ENCODE peak calls at places on chromosome 13, in seven cellular contexts. N is right cardiac atrium, W is Karpas-422, H is tibial artery, U is sigmoid colon, R is thyroid gland, A is neural progenitor cell. P is an unnamed sample. For H3K4me1, the result is how much of the 10 kb centered on the place peaks cover.

GRCh38 chr13:94620286-94620896 is 18.7 kb downstream of the GPR180 start:
- DNase-seq in U (no peak), N (no peak), H (no peak), W (peak), A (peak), R (peak), P (no peak)

GRCh38 chr13:78593652-78594494 is 9.5 kb downstream of the POU4F1 start:
- DNase-seq in A (peak), H (no peak), N (no peak), U (no peak), R (no peak), W (no peak), P (no peak)

GRCh38 chr13:52884429-52884828 is 36.0 kb upstream of the PCDH8 start:
- DNase-seq in N (no peak), H (no peak), W (no peak), A (no peak), U (no peak), R (no peak), P (no peak)

GRCh38 chr13:38875186-38875875 is 115.3 kb downstream of the STOML3 start:
- DNase-seq in W (no peak), A (no peak), R (no peak), H (no peak), N (no peak), U (no peak), P (no peak)

GRCh38 chr13:49499889-49500660 is 4.3 kb downstream of the PHF11 start:
- DNase-seq in U (no peak), W (no peak), A (no peak), H (no peak), N (no peak), R (no peak), P (no peak)

GRCh38 chr13:34340534-34340933 is 522.6 kb downstream of the RFC3 start:
- DNase-seq in H (peak), U (no peak), W (no peak), R (no peak), N (no peak), A (no peak), P (no peak)

GRCh38 chr13:41614671-41615519 is 157.5 kb downstream of the RGCC start:
- DNase-seq in U (no peak), A (no peak), R (no peak), H (no peak), W (no peak), N (no peak), P (no peak)

GRCh38 chr13:60410299-60410698 is 13.3 kb downstream of the TDRD3 start:
- DNase-seq in U (no peak), A (no peak), N (no peak), H (no peak), R (no peak), W (no peak), P (no peak)

GRCh38 chr13:22017226-22017625 is 346.4 kb downstream of the FGF9 start:
- DNase-seq in A (no peak), N (no peak), H (no peak), R (no peak), W (no peak), U (no peak), P (no peak)

GRCh38 chr13:94413545-94413944 is 65.9 kb downstream of the DCT start:
- DNase-seq in R (no peak), N (no peak), U (no peak), W (no peak), A (no peak), H (no peak), P (no peak)

GRCh38 chr13:71865858-71866172 is 1.2 kb downstream of the DACH1 start:
- DNase-seq in R (no peak), W (no peak), A (peak), H (no peak), N (no peak), U (peak), P (no peak)

GRCh38 chr13:52393572-52394357 is 12.2 kb downstream of the THSD1 start:
- DNase-seq in R (no peak), H (no peak), W (no peak), U (no peak), A (no peak), N (no peak), P (no peak)

GRCh38 chr13:25153736-25154135 is 18.4 kb downstream of the AMER2 start:
- DNase-seq in R (no peak), N (no peak), H (no peak), U (no peak), A (peak), W (no peak), P (no peak)

GRCh38 chr13:36029171-36029570 is 102.0 kb downstream of the DCLK1 start:
- DNase-seq in W (no peak), H (no peak), A (no peak), N (no peak), R (no peak), U (no peak), P (no peak)

GRCh38 chr13:46899801-46900200 is 2.9 kb upstream of the HTR2A start:
- DNase-seq in R (no peak), N (peak), U (no peak), A (no peak), W (no peak), H (no peak), P (no peak)

GRCh38 chr13:41597348-41598041 is 140.1 kb downstream of the RGCC start:
- DNase-seq in U (no peak), H (no peak), N (no peak), W (no peak), R (no peak), A (no peak), P (no peak)

GRCh38 chr13:40376867-40377266 is 289.6 kb downstream of the FOXO1 start:
- DNase-seq in U (no peak), W (no peak), N (no peak), A (no peak), H (no peak), R (no peak), P (no peak)

GRCh38 chr13:113946409-113947181 is 27.3 kb downstream of the C13orf46 start:
- DNase-seq in U (peak), N (peak), R (no peak), H (no peak), A (no peak), W (no peak), P (no peak)

GRCh38 chr13:42474954-42475353 is 99.0 kb upstream of the TNFSF11 start:
- DNase-seq in N (no peak), W (no peak), A (no peak), H (no peak), U (no peak), R (no peak), P (no peak)

GRCh38 chr13:76644906-76645305 is 241.3 kb downstream of the KCTD12 start:
- DNase-seq in A (no peak), H (no peak), U (peak), W (no peak), R (no peak), N (no peak), P (no peak)

GRCh38 chr13:20477394-20477793 is 48.3 kb downstream of the CRYL1 start:
- DNase-seq in N (no peak), A (no peak), U (no peak), W (no peak), H (no peak), R (no peak), P (no peak)

GRCh38 chr13:98020271-98020670 is 66.8 kb downstream of the IPO5 start:
- DNase-seq in H (no peak), R (no peak), W (no peak), U (no peak), A (no peak), N (no peak), P (no peak)

GRCh38 chr13:67803118-67803517 is 573.0 kb upstream of the PCDH9 start:
- DNase-seq in W (no peak), R (no peak), H (no peak), U (no peak), N (no peak), A (no peak), P (no peak)

GRCh38 chr13:93227280-93227905 is 786 bp downstream of the GPC6 start:
- DNase-seq in R (no peak), U (peak), N (peak), H (no peak), A (peak), W (no peak), P (no peak)

GRCh38 chr13:74288361-74288911 is 154.2 kb upstream of the KLF12 start:
- DNase-seq in U (peak), R (peak), N (peak), W (peak), H (no peak), A (peak), P (no peak)

GRCh38 chr13:41231786-41232185 is 31.6 kb downstream of the MTRF1 start:
- DNase-seq in U (no peak), W (no peak), A (no peak), N (peak), H (no peak), R (peak), P (peak)

GRCh38 chr13:53158201-53158600 is 129.6 kb downstream of the OLFM4 start:
- DNase-seq in A (no peak), R (no peak), U (no peak), W (peak), H (no peak), N (no peak), P (no peak)

GRCh38 chr13:72109863-72110262 is 242.9 kb upstream of the DACH1 start:
- DNase-seq in R (no peak), U (no peak), W (no peak), H (no peak), N (no peak), A (no peak), P (no peak)

GRCh38 chr13:49308104-49308875 is 60.6 kb downstream of the CDADC1 start:
- DNase-seq in A (no peak), U (peak), W (no peak), N (peak), R (peak), H (peak), P (peak)

GRCh38 chr13:72453161-72453560 is 274.3 kb downstream of the MZT1 start:
- DNase-seq in W (no peak), A (no peak), R (no peak), H (no peak), U (no peak), N (no peak), P (no peak)

GRCh38 chr13:20566424-20566916 is 487 bp upstream of the IFT88 start:
- DNase-seq in A (no peak), U (peak), R (no peak), W (no peak), N (no peak), H (peak), P (peak)

GRCh38 chr13:97364827-97365226 is 69.1 kb upstream of the RAP2A start:
- DNase-seq in R (no peak), H (no peak), U (no peak), A (no peak), N (no peak), W (no peak), P (no peak)

GRCh38 chr13:64767054-64767453 is 2463.1 kb downstream of the PCDH9 start:
- DNase-seq in U (no peak), H (no peak), W (no peak), N (no peak), A (no peak), R (no peak), P (no peak)

GRCh38 chr13:38697628-38698333 is 10.9 kb downstream of the FREM2 start:
- DNase-seq in A (peak), W (no peak), H (no peak), N (no peak), R (peak), U (no peak), P (no peak)

GRCh38 chr13:45623516-45624090 is 8.1 kb upstream of the ERICH6B start:
- DNase-seq in R (no peak), A (peak), N (no peak), U (no peak), W (peak), H (no peak), P (no peak)

GRCh38 chr13:29819157-29819556 is 31.3 kb downstream of the UBL3 start:
- DNase-seq in W (no peak), A (no peak), R (no peak), H (no peak), U (no peak), N (no peak), P (no peak)

GRCh38 chr13:31764556-31764955 is 25.2 kb downstream of the RXFP2 start:
- DNase-seq in W (no peak), N (no peak), R (no peak), A (no peak), H (no peak), U (no peak), P (no peak)

GRCh38 chr13:89401209-89401810 is 1730.1 kb downstream of the SLITRK5 start:
- DNase-seq in A (no peak), R (no peak), U (no peak), N (no peak), W (no peak), H (no peak), P (no peak)
- H3K27ac ChIP-seq in A (no peak), R (peak), U (no peak), N (no peak), W (no peak), H (no peak), P (peak)

DNA sequence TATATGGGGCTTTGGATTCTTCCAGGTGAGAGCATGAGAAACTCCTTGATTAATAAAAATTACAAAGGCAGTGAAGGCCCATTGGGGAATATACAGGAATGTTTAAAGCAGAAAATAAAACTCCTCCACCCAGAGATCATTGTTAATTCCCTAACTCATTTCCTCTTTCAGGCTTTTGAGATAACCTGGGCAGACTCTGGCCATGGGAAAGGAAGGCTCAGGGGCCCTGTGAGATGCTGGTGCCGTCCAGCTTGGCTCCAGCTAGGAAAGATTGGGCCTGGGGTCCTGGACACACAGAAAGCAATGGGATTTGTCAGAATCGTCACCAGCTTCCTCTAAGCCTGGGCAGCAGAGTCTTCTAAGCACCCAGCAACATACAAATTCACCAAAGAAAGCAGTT is 36.8 kb upstream of the SPATA13 start:
- DNase-seq in U (no peak), A (no peak), R (no peak), H (no peak), W (no peak), N (no peak), P (no peak)
- H3K4me1 ChIP-seq in U (under half), A (under half), R (under half), H (under half), W (under half), N (under half), P (under half)

GRCh38 chr13:111120913-111121312 is 5.8 kb downstream of the ARHGEF7 start:
- DNase-seq in U (no peak), N (no peak), W (no peak), R (no peak), A (no peak), H (no peak), P (no peak)
- H3K27ac ChIP-seq in U (no peak), N (no peak), W (no peak), R (no peak), A (no peak), H (peak), P (no peak)

GRCh38 chr13:99433543-99434075 is 67.7 kb upstream of the TM9SF2 start:
- DNase-seq in R (no peak), W (no peak), A (no peak), U (no peak), H (no peak), N (no peak), P (no peak)

GRCh38 chr13:99434258-99434788 is 66.9 kb upstream of the TM9SF2 start:
- DNase-seq in R (no peak), U (no peak), H (no peak), N (no peak), A (no peak), W (no peak), P (no peak)

GRCh38 chr13:99429670-99430069 is 71.6 kb upstream of the TM9SF2 start:
- DNase-seq in W (no peak), U (no peak), N (no peak), A (no peak), H (no peak), R (no peak), P (no peak)

GRCh38 chr13:99432637-99433542 is 68.4 kb upstream of the TM9SF2 start:
- DNase-seq in W (no peak), R (peak), H (peak), U (peak), N (peak), A (peak), P (peak)

GRCh38 chr13:99431927-99432636 is 69.2 kb upstream of the TM9SF2 start:
- DNase-seq in U (no peak), H (no peak), A (no peak), W (no peak), N (no peak), R (no peak), P (no peak)
- H3K4me1 ChIP-seq in U (under half), H (under half), A (under half), W (under half), N (under half), R (under half), P (under half)

P was measured in body of pancreas.